ENCODE peak calls at places on chromosome 9, in eight cellular contexts. One of them, this sample, is unnamed.

GRCh38 chr9:124652203-124652992 is 118.7 kb downstream of the NR6A1 start:
- DNase-seq in glutamatergic neuron: no peak
- DNase-seq in activated B cell treated with CpG ODN at 0.5 μM for 24 hours: no peak
- DNase-seq in A673: no peak
- DNase-seq in OCI-LY7: no peak
- DNase-seq in neural progenitor cell: no peak
- DNase-seq in tibial artery: no peak
- DNase-seq in progenitor cell of endocrine pancreas: no peak
- DNase-seq in this sample: no peak

GRCh38 chr9:76701441-76702031 is 62.7 kb upstream of the PCA3 start:
- DNase-seq in glutamatergic neuron: no peak
- DNase-seq in activated B cell treated with CpG ODN at 0.5 μM for 24 hours: no peak
- DNase-seq in A673: peak; percentile 28
- DNase-seq in OCI-LY7: no peak
- DNase-seq in neural progenitor cell: peak; percentile 78
- DNase-seq in tibial artery: no peak
- DNase-seq in progenitor cell of endocrine pancreas: no peak
- DNase-seq in this sample: no peak

GRCh38 chr9:124262596-124263045 is 4.9 kb downstream of the NEK6 start:
- DNase-seq in glutamatergic neuron: no peak
- DNase-seq in activated B cell treated with CpG ODN at 0.5 μM for 24 hours: no peak
- DNase-seq in A673: no peak
- DNase-seq in OCI-LY7: no peak
- DNase-seq in neural progenitor cell: peak; percentile 74
- DNase-seq in tibial artery: no peak
- DNase-seq in progenitor cell of endocrine pancreas: no peak
- DNase-seq in this sample: no peak

GRCh38 chr9:114229236-114229635 is 73.9 kb downstream of the COL27A1 start:
- DNase-seq in glutamatergic neuron: no peak
- DNase-seq in activated B cell treated with CpG ODN at 0.5 μM for 24 hours: no peak
- DNase-seq in A673: no peak
- DNase-seq in OCI-LY7: no peak
- DNase-seq in neural progenitor cell: peak; percentile 68
- DNase-seq in tibial artery: no peak
- DNase-seq in progenitor cell of endocrine pancreas: no peak
- DNase-seq in this sample: peak; percentile 45

GRCh38 chr9:110048473-110048975 is 159.4 kb downstream of the C9orf152 start:
- DNase-seq in glutamatergic neuron: peak; percentile 92
- DNase-seq in activated B cell treated with CpG ODN at 0.5 μM for 24 hours: peak; percentile 85
- DNase-seq in A673: peak; percentile 80
- DNase-seq in OCI-LY7: peak; percentile 88
- DNase-seq in neural progenitor cell: peak; percentile 89
- DNase-seq in tibial artery: peak; percentile 80
- DNase-seq in progenitor cell of endocrine pancreas: peak; percentile 46
- DNase-seq in this sample: peak; percentile 70

GRCh38 chr9:33162721-33163311 is 4.3 kb downstream of the B4GALT1 start:
- DNase-seq in glutamatergic neuron: no peak
- DNase-seq in activated B cell treated with CpG ODN at 0.5 μM for 24 hours: no peak
- DNase-seq in A673: peak; percentile 39
- DNase-seq in OCI-LY7: no peak
- DNase-seq in neural progenitor cell: no peak
- DNase-seq in tibial artery: peak; percentile 81
- DNase-seq in progenitor cell of endocrine pancreas: no peak
- DNase-seq in this sample: no peak

GRCh38 chr9:77847626-77848025 is 184.0 kb downstream of the GNAQ start:
- DNase-seq in glutamatergic neuron: no peak
- DNase-seq in activated B cell treated with CpG ODN at 0.5 μM for 24 hours: no peak
- DNase-seq in A673: no peak
- DNase-seq in OCI-LY7: no peak
- DNase-seq in neural progenitor cell: no peak
- DNase-seq in tibial artery: no peak
- DNase-seq in progenitor cell of endocrine pancreas: no peak
- DNase-seq in this sample: no peak

GRCh38 chr9:34098307-34098706 is 28.2 kb downstream of the DCAF12 start:
- DNase-seq in glutamatergic neuron: peak; percentile 49
- DNase-seq in activated B cell treated with CpG ODN at 0.5 μM for 24 hours: no peak
- DNase-seq in A673: no peak
- DNase-seq in OCI-LY7: peak; percentile 88
- DNase-seq in neural progenitor cell: no peak
- DNase-seq in tibial artery: no peak
- DNase-seq in progenitor cell of endocrine pancreas: no peak
- DNase-seq in this sample: no peak

GRCh38 chr9:75448281-75448680 is 360.0 kb downstream of the OSTF1 start:
- DNase-seq in glutamatergic neuron: no peak
- DNase-seq in activated B cell treated with CpG ODN at 0.5 μM for 24 hours: no peak
- DNase-seq in A673: no peak
- DNase-seq in OCI-LY7: no peak
- DNase-seq in neural progenitor cell: no peak
- DNase-seq in tibial artery: peak; percentile 41
- DNase-seq in progenitor cell of endocrine pancreas: no peak
- DNase-seq in this sample: no peak

GRCh38 chr9:93315960-93316359 is 132.0 kb downstream of the WNK2 start:
- DNase-seq in glutamatergic neuron: no peak
- DNase-seq in activated B cell treated with CpG ODN at 0.5 μM for 24 hours: no peak
- DNase-seq in A673: no peak
- DNase-seq in OCI-LY7: no peak
- DNase-seq in neural progenitor cell: no peak
- DNase-seq in tibial artery: no peak
- DNase-seq in progenitor cell of endocrine pancreas: no peak
- DNase-seq in this sample: no peak

GRCh38 chr9:89923174-89923573 is 318.4 kb downstream of the GADD45G start:
- DNase-seq in glutamatergic neuron: no peak
- DNase-seq in activated B cell treated with CpG ODN at 0.5 μM for 24 hours: no peak
- DNase-seq in A673: no peak
- DNase-seq in OCI-LY7: no peak
- DNase-seq in neural progenitor cell: no peak
- DNase-seq in tibial artery: no peak
- DNase-seq in progenitor cell of endocrine pancreas: no peak
- DNase-seq in this sample: no peak

GRCh38 chr9:134963546-134963945 is 45.8 kb upstream of the FCN1 start:
- DNase-seq in glutamatergic neuron: no peak
- DNase-seq in activated B cell treated with CpG ODN at 0.5 μM for 24 hours: no peak
- DNase-seq in A673: no peak
- DNase-seq in OCI-LY7: no peak
- DNase-seq in neural progenitor cell: no peak
- DNase-seq in tibial artery: no peak
- DNase-seq in progenitor cell of endocrine pancreas: no peak
- DNase-seq in this sample: no peak

GRCh38 chr9:101977614-101978210 is 239.3 kb upstream of the GRIN3A start:
- DNase-seq in glutamatergic neuron: no peak
- DNase-seq in activated B cell treated with CpG ODN at 0.5 μM for 24 hours: no peak
- DNase-seq in A673: peak; percentile 21
- DNase-seq in OCI-LY7: peak; percentile 28
- DNase-seq in neural progenitor cell: no peak
- DNase-seq in tibial artery: no peak
- DNase-seq in progenitor cell of endocrine pancreas: no peak
- DNase-seq in this sample: no peak

GRCh38 chr9:98667241-98667640 is 41.5 kb downstream of the GABBR2 start:
- DNase-seq in glutamatergic neuron: no peak
- DNase-seq in activated B cell treated with CpG ODN at 0.5 μM for 24 hours: no peak
- DNase-seq in A673: no peak
- DNase-seq in OCI-LY7: no peak
- DNase-seq in neural progenitor cell: no peak
- DNase-seq in tibial artery: no peak
- DNase-seq in progenitor cell of endocrine pancreas: no peak
- DNase-seq in this sample: no peak

GRCh38 chr9:72894342-72894741 is 58.5 kb downstream of the ALDH1A1 start:
- DNase-seq in glutamatergic neuron: no peak
- DNase-seq in activated B cell treated with CpG ODN at 0.5 μM for 24 hours: no peak
- DNase-seq in A673: no peak
- DNase-seq in OCI-LY7: no peak
- DNase-seq in neural progenitor cell: peak; percentile 82
- DNase-seq in tibial artery: no peak
- DNase-seq in progenitor cell of endocrine pancreas: no peak
- DNase-seq in this sample: no peak

GRCh38 chr9:111481885-111482636 is 2.1 kb downstream of the ECPAS start:
- DNase-seq in glutamatergic neuron: no peak
- DNase-seq in activated B cell treated with CpG ODN at 0.5 μM for 24 hours: no peak
- DNase-seq in A673: peak; percentile 53
- DNase-seq in OCI-LY7: peak; percentile 10
- DNase-seq in neural progenitor cell: no peak
- DNase-seq in tibial artery: no peak
- DNase-seq in progenitor cell of endocrine pancreas: no peak
- DNase-seq in this sample: no peak

GRCh38 chr9:116450378-116451139 is 236.5 kb upstream of the TRIM32 start:
- DNase-seq in glutamatergic neuron: no peak
- DNase-seq in activated B cell treated with CpG ODN at 0.5 μM for 24 hours: no peak
- DNase-seq in A673: no peak
- DNase-seq in OCI-LY7: no peak
- DNase-seq in neural progenitor cell: no peak
- DNase-seq in tibial artery: no peak
- DNase-seq in progenitor cell of endocrine pancreas: no peak
- DNase-seq in this sample: no peak

GRCh38 chr9:129322641-129323375 is 144.7 kb upstream of the IER5L start:
- DNase-seq in glutamatergic neuron: no peak
- DNase-seq in activated B cell treated with CpG ODN at 0.5 μM for 24 hours: no peak
- DNase-seq in A673: no peak
- DNase-seq in OCI-LY7: no peak
- DNase-seq in neural progenitor cell: no peak
- DNase-seq in tibial artery: peak; percentile 20
- DNase-seq in progenitor cell of endocrine pancreas: no peak
- DNase-seq in this sample: no peak

GRCh38 chr9:129320575-129321311 is 142.7 kb upstream of the IER5L start:
- DNase-seq in glutamatergic neuron: no peak
- DNase-seq in activated B cell treated with CpG ODN at 0.5 μM for 24 hours: peak; percentile 42
- DNase-seq in A673: peak; percentile 92
- DNase-seq in OCI-LY7: no peak
- DNase-seq in neural progenitor cell: peak; percentile 65
- DNase-seq in tibial artery: peak; percentile 82
- DNase-seq in progenitor cell of endocrine pancreas: no peak
- DNase-seq in this sample: peak; percentile 61

GRCh38 chr9:129321511-129322021 is 143.5 kb upstream of the IER5L start:
- DNase-seq in glutamatergic neuron: no peak
- DNase-seq in activated B cell treated with CpG ODN at 0.5 μM for 24 hours: no peak
- DNase-seq in A673: no peak
- DNase-seq in OCI-LY7: no peak
- DNase-seq in neural progenitor cell: no peak
- DNase-seq in tibial artery: peak; percentile 21
- DNase-seq in progenitor cell of endocrine pancreas: no peak
- DNase-seq in this sample: no peak

GRCh38 chr9:129323376-129323998 is 145.4 kb upstream of the IER5L start:
- DNase-seq in glutamatergic neuron: no peak
- DNase-seq in activated B cell treated with CpG ODN at 0.5 μM for 24 hours: no peak
- DNase-seq in A673: no peak
- DNase-seq in OCI-LY7: no peak
- DNase-seq in neural progenitor cell: no peak
- DNase-seq in tibial artery: peak; percentile 21
- DNase-seq in progenitor cell of endocrine pancreas: no peak
- DNase-seq in this sample: no peak

GRCh38 chr9:129322022-129322621 is 144.1 kb upstream of the IER5L start:
- DNase-seq in glutamatergic neuron: no peak
- DNase-seq in activated B cell treated with CpG ODN at 0.5 μM for 24 hours: peak; percentile 14
- DNase-seq in A673: no peak
- DNase-seq in OCI-LY7: no peak
- DNase-seq in neural progenitor cell: no peak
- DNase-seq in tibial artery: peak; percentile 30
- DNase-seq in progenitor cell of endocrine pancreas: no peak
- DNase-seq in this sample: no peak
- TF ChIP-seq CTCF in glutamatergic neuron: no peak
- TF ChIP-seq CTCF in activated B cell treated with CpG ODN at 0.5 μM for 24 hours: no peak
- TF ChIP-seq CTCF in A673: no peak
- TF ChIP-seq CTCF in OCI-LY7: no peak
- TF ChIP-seq CTCF in neural progenitor cell: no peak
- TF ChIP-seq CTCF in tibial artery: no peak
- TF ChIP-seq CTCF in progenitor cell of endocrine pancreas: no peak
- TF ChIP-seq CTCF in this sample: no peak

GRCh38 chr9:92293452-92294296 is at the start of gene IARS1:
- DNase-seq in glutamatergic neuron: peak; percentile 100
- DNase-seq in activated B cell treated with CpG ODN at 0.5 μM for 24 hours: peak; percentile 100
- DNase-seq in A673: peak; percentile 99
- DNase-seq in OCI-LY7: peak; percentile 98
- DNase-seq in neural progenitor cell: peak; percentile 97
- DNase-seq in tibial artery: peak; percentile 98
- DNase-seq in progenitor cell of endocrine pancreas: peak; percentile 100
- DNase-seq in this sample: peak; percentile 95
- TF ChIP-seq CTCF in glutamatergic neuron: no peak
- TF ChIP-seq CTCF in activated B cell treated with CpG ODN at 0.5 μM for 24 hours: no peak
- TF ChIP-seq CTCF in A673: peak; percentile 59
- TF ChIP-seq CTCF in OCI-LY7: peak; percentile 66
- TF ChIP-seq CTCF in neural progenitor cell: peak; percentile 43
- TF ChIP-seq CTCF in tibial artery: peak; percentile 22
- TF ChIP-seq CTCF in progenitor cell of endocrine pancreas: peak; percentile 33
- TF ChIP-seq CTCF in this sample: no peak

GRCh38 chr9:95132406-95133350 is 184.8 kb downstream of the FANCC start:
- DNase-seq in glutamatergic neuron: no peak
- DNase-seq in activated B cell treated with CpG ODN at 0.5 μM for 24 hours: no peak
- DNase-seq in A673: no peak
- DNase-seq in OCI-LY7: no peak
- DNase-seq in neural progenitor cell: no peak
- DNase-seq in tibial artery: no peak
- DNase-seq in progenitor cell of endocrine pancreas: no peak
- DNase-seq in this sample: no peak

GRCh38 chr9:95134457-95134881 is 183.0 kb downstream of the FANCC start:
- DNase-seq in glutamatergic neuron: no peak
- DNase-seq in activated B cell treated with CpG ODN at 0.5 μM for 24 hours: no peak
- DNase-seq in A673: no peak
- DNase-seq in OCI-LY7: no peak
- DNase-seq in neural progenitor cell: no peak
- DNase-seq in tibial artery: no peak
- DNase-seq in progenitor cell of endocrine pancreas: no peak
- DNase-seq in this sample: no peak

GRCh38 chr9:95131023-95131943 is 186.2 kb downstream of the FANCC start:
- DNase-seq in glutamatergic neuron: peak; percentile 81
- DNase-seq in activated B cell treated with CpG ODN at 0.5 μM for 24 hours: no peak
- DNase-seq in A673: peak; percentile 78
- DNase-seq in OCI-LY7: peak; percentile 47
- DNase-seq in neural progenitor cell: peak; percentile 71
- DNase-seq in tibial artery: peak; percentile 76
- DNase-seq in progenitor cell of endocrine pancreas: peak; percentile 54
- DNase-seq in this sample: peak; percentile 84

GRCh38 chr9:95135756-95136155 is 181.8 kb downstream of the FANCC start:
- DNase-seq in glutamatergic neuron: no peak
- DNase-seq in activated B cell treated with CpG ODN at 0.5 μM for 24 hours: no peak
- DNase-seq in A673: no peak
- DNase-seq in OCI-LY7: no peak
- DNase-seq in neural progenitor cell: no peak
- DNase-seq in tibial artery: no peak
- DNase-seq in progenitor cell of endocrine pancreas: no peak
- DNase-seq in this sample: no peak

DNA sequence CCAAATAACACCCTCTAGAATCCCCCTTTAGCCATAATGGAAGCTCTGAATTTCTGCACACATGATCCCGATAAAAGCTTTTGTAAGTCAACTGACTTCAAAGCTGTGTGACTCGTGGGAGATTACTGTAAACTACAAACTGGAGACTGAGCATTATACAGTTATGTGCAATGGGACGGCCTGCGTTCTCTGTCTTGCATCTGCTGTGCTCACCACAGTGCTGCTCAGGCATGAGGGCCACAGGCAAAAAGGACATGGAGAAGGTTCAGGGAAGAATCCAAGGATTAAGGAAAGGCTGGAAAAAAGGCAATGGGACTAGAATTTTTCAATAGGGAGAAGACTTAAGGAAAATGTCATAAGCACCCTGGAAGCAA is 184.2 kb downstream of the FANCC start:
- DNase-seq in glutamatergic neuron: no peak
- DNase-seq in activated B cell treated with CpG ODN at 0.5 μM for 24 hours: no peak
- DNase-seq in A673: no peak
- DNase-seq in OCI-LY7: no peak
- DNase-seq in neural progenitor cell: no peak
- DNase-seq in tibial artery: no peak
- DNase-seq in progenitor cell of endocrine pancreas: no peak
- DNase-seq in this sample: no peak
- TF ChIP-seq CTCF in glutamatergic neuron: no peak
- TF ChIP-seq CTCF in activated B cell treated with CpG ODN at 0.5 μM for 24 hours: no peak
- TF ChIP-seq CTCF in A673: no peak
- TF ChIP-seq CTCF in OCI-LY7: no peak
- TF ChIP-seq CTCF in neural progenitor cell: no peak
- TF ChIP-seq CTCF in tibial artery: no peak
- TF ChIP-seq CTCF in progenitor cell of endocrine pancreas: no peak
- TF ChIP-seq CTCF in this sample: no peak

GRCh38 chr9:132236662-132237311 is 74.9 kb downstream of the NTNG2 start:
- DNase-seq in glutamatergic neuron: no peak
- DNase-seq in activated B cell treated with CpG ODN at 0.5 μM for 24 hours: no peak
- DNase-seq in A673: no peak
- DNase-seq in OCI-LY7: no peak
- DNase-seq in neural progenitor cell: no peak
- DNase-seq in tibial artery: no peak
- DNase-seq in progenitor cell of endocrine pancreas: no peak
- DNase-seq in this sample: no peak
- TF ChIP-seq CTCF in glutamatergic neuron: peak; percentile 55
- TF ChIP-seq CTCF in activated B cell treated with CpG ODN at 0.5 μM for 24 hours: no peak
- TF ChIP-seq CTCF in A673: peak; percentile 38
- TF ChIP-seq CTCF in OCI-LY7: peak; percentile 64
- TF ChIP-seq CTCF in neural progenitor cell: peak; percentile 2
- TF ChIP-seq CTCF in tibial artery: no peak
- TF ChIP-seq CTCF in progenitor cell of endocrine pancreas: no peak
- TF ChIP-seq CTCF in this sample: peak; percentile 61